ENCODE peak calls at places on chromosomes 16 and 17, in four cellular contexts. One of them, this sample, is unnamed.

GRCh38 chr16:1612320-1613111 is at the start of gene CRAMP1:
- DNase-seq in GM12878: no peak
- DNase-seq in HepG2: no peak
- DNase-seq in K562: peak
- DNase-seq in this sample: peak

GRCh38 chr16:25606069-25606468 is 85.7 kb upstream of the HS3ST4 start:
- DNase-seq in K562: no peak
- DNase-seq in HepG2: no peak
- DNase-seq in GM12878: no peak
- DNase-seq in this sample: peak

GRCh38 chr16:1610841-1611653 is 825 bp downstream of the IFT140 start:
- DNase-seq in K562: no peak
- DNase-seq in GM12878: no peak
- DNase-seq in HepG2: no peak
- DNase-seq in this sample: no peak

GRCh38 chr17:75047398-75048098 is 523 bp downstream of the KCTD2 start:
- DNase-seq in K562: no peak
- DNase-seq in GM12878: no peak
- DNase-seq in HepG2: no peak
- DNase-seq in this sample: peak

GRCh38 chr17:28416703-28417311 is 10.8 kb upstream of the SLC46A1 start:
- DNase-seq in K562: peak
- DNase-seq in GM12878: no peak
- DNase-seq in HepG2: peak
- DNase-seq in this sample: peak

GRCh38 chr17:12402963-12403622 is 262.6 kb upstream of the MYOCD start:
- DNase-seq in HepG2: no peak
- DNase-seq in K562: no peak
- DNase-seq in GM12878: no peak
- DNase-seq in this sample: no peak

GRCh38 chr16:51003850-51004566 is 147.1 kb downstream of the SALL1 start:
- DNase-seq in HepG2: peak
- DNase-seq in GM12878: no peak
- DNase-seq in K562: no peak
- DNase-seq in this sample: no peak

GRCh38 chr17:43983515-43984411 is 20.7 kb upstream of the NAGS start:
- DNase-seq in GM12878: no peak
- DNase-seq in HepG2: peak
- DNase-seq in K562: peak
- DNase-seq in this sample: peak

GRCh38 chr17:75681289-75681688 is 14.2 kb downstream of the SAP30BP start:
- DNase-seq in HepG2: no peak
- DNase-seq in K562: no peak
- DNase-seq in GM12878: no peak
- DNase-seq in this sample: no peak

GRCh38 chr17:5413682-5414081 is 5.8 kb downstream of the NUP88 start:
- DNase-seq in HepG2: no peak
- DNase-seq in GM12878: no peak
- DNase-seq in K562: no peak
- DNase-seq in this sample: no peak

GRCh38 chr17:39174907-39175694 is 9.1 kb upstream of the ARL5C start:
- DNase-seq in GM12878: no peak
- DNase-seq in K562: peak
- DNase-seq in HepG2: peak
- DNase-seq in this sample: peak

GRCh38 chr17:1374426-1375177 is 25.4 kb downstream of the YWHAE start:
- DNase-seq in HepG2: no peak
- DNase-seq in GM12878: no peak
- DNase-seq in K562: no peak
- DNase-seq in this sample: no peak

GRCh38 chr17:36673637-36674277 is 72.4 kb downstream of the MRM1 start:
- DNase-seq in K562: no peak
- DNase-seq in HepG2: no peak
- DNase-seq in GM12878: no peak
- DNase-seq in this sample: no peak

GRCh38 chr17:2337152-2337810 is at the start of gene SGSM2:
- DNase-seq in K562: peak
- DNase-seq in HepG2: peak
- DNase-seq in GM12878: no peak
- DNase-seq in this sample: peak

GRCh38 chr17:64773386-64773835 is 111.3 kb upstream of the SMURF2 start:
- DNase-seq in GM12878: no peak
- DNase-seq in HepG2: no peak
- DNase-seq in K562: no peak
- DNase-seq in this sample: no peak
- H2AFZ ChIP-seq in GM12878: no peak
- H2AFZ ChIP-seq in HepG2: no peak
- H2AFZ ChIP-seq in K562: peak
- H2AFZ ChIP-seq in this sample: peak

DNA sequence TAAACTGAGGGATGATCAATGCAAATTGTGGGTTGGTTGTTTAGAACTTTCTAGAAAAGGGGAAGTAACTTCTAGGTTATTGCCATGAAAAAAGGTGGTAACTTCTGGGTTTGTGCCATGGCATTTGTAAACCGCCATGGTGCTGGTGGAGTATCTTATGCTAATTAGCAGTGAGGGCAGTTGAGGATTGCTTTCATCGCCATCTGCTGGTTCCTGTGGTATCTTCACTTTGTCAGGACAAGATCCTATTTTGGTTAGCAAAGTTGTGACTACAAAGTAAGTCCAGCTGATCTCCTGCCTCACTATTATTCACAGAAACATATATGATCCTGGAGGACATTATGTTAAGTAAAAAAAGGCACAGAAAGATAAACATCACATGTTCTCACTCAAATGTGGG is 1332.3 kb downstream of the CDH11 start:
- DNase-seq in HepG2: no peak
- DNase-seq in GM12878: no peak
- DNase-seq in K562: no peak
- DNase-seq in this sample: peak
- TF ChIP-seq CREB1 in HepG2: no peak
- TF ChIP-seq CREB1 in GM12878: no peak
- TF ChIP-seq CREB1 in K562: no peak
- TF ChIP-seq CREB1 in this sample: no peak

DNA sequence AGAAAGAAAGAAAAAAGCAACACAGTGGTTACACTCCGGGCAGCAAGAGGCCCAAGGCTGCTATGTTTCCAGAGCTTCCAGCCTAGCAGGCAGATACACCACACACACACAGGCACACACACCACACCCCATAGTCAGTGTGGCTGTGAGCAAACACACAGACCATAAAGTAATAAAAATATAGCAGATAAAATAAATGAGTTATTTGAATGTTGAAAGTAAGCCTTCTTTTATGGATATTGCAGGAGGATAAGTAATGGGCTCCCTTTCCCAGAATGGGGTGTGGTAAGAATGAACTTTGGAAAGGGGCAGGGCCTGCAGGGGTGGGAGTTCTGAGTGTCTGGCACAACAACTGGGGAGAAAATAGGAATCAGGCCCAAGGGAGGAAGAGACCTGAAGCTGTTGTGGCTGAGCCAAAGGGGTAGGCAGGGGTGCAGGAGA is 4.8 kb upstream of the CDK5RAP3 start:
- DNase-seq in K562: no peak
- DNase-seq in HepG2: peak
- DNase-seq in GM12878: no peak
- DNase-seq in this sample: no peak
- TF ChIP-seq REST in K562: no peak
- TF ChIP-seq REST in HepG2: no peak
- TF ChIP-seq REST in GM12878: no peak
- TF ChIP-seq REST in this sample: no peak

GRCh38 chr16:66300501-66300900 is 66.0 kb upstream of the CDH5 start:
- DNase-seq in K562: no peak
- DNase-seq in HepG2: no peak
- DNase-seq in GM12878: no peak
- DNase-seq in this sample: no peak
- H2AFZ ChIP-seq in K562: no peak
- H2AFZ ChIP-seq in HepG2: no peak
- H2AFZ ChIP-seq in GM12878: no peak
- H2AFZ ChIP-seq in this sample: no peak

This sample was measured in GM23338.